ENCODE peak calls at places on chromosome 18, in eight cellular contexts. S is lower lobe of right lung; A is A549; W is psoas muscle; L is PC-3; H is CD8-positive, alpha-beta T cell; Z is esophagus squamous epithelium; Y is CD8-positive, alpha-beta memory T cell. E is an unnamed sample.

GRCh38 chr18:957829-958228 is 53.2 kb downstream of the ADCYAP1 start:
- DNase-seq in S (no peak), A (no peak), W (no peak), L (no peak), H (no peak), Z (no peak), Y (no peak), E (no peak)

GRCh38 chr18:73975266-73975665 is 172.4 kb downstream of the FBXO15 start:
- DNase-seq in S (no peak), A (no peak), W (no peak), L (no peak), H (no peak), Z (no peak), Y (no peak), E (no peak)

GRCh38 chr18:21735452-21736015 is 5.1 kb upstream of the MIB1 start:
- DNase-seq in S (peak; percentile 72), A (no peak), W (no peak), L (peak; percentile 44), H (peak; percentile 47), Z (no peak), Y (peak; percentile 23), E (peak; percentile 33)

GRCh38 chr18:49890041-49890440 is 76.7 kb upstream of the ACAA2 start:
- DNase-seq in S (no peak), A (no peak), W (no peak), L (no peak), H (no peak), Z (no peak), Y (no peak), E (no peak)

GRCh38 chr18:8301427-8302172 is 307.6 kb upstream of the RAB12 start:
- DNase-seq in S (no peak), A (no peak), W (no peak), L (peak; percentile 16), H (no peak), Z (no peak), Y (no peak), E (no peak)

GRCh38 chr18:10860937-10861336 is 288.4 kb downstream of the PIEZO2 start:
- DNase-seq in S (no peak), A (no peak), W (no peak), L (no peak), H (no peak), Z (no peak), Y (no peak), E (no peak)

GRCh38 chr18:38868757-38869156 is 1303.2 kb upstream of the CELF4 start:
- DNase-seq in S (no peak), A (no peak), W (no peak), L (no peak), H (no peak), Z (no peak), Y (no peak), E (no peak)

GRCh38 chr18:75247041-75247551 is 36.5 kb downstream of the TSHZ1 start:
- DNase-seq in S (no peak), A (no peak), W (no peak), L (no peak), H (no peak), Z (no peak), Y (no peak), E (no peak)

GRCh38 chr18:44579745-44580144 is 100.9 kb upstream of the SETBP1 start:
- DNase-seq in S (no peak), A (no peak), W (no peak), L (no peak), H (no peak), Z (no peak), Y (no peak), E (no peak)

GRCh38 chr18:46167971-46168370 is 63.8 kb downstream of the HAUS1 start:
- DNase-seq in S (peak; percentile 70), A (no peak), W (no peak), L (no peak), H (peak; percentile 32), Z (peak; percentile 7), Y (no peak), E (no peak)

GRCh38 chr18:74654637-74655036 is 57.0 kb downstream of the ZNF407 start:
- DNase-seq in S (no peak), A (no peak), W (no peak), L (peak; percentile 9), H (no peak), Z (no peak), Y (no peak), E (no peak)

GRCh38 chr18:50298443-50299284 is 11.2 kb upstream of the CXXC1 start:
- DNase-seq in S (no peak), A (no peak), W (peak; percentile 14), L (no peak), H (no peak), Z (no peak), Y (no peak), E (no peak)

GRCh38 chr18:79519751-79520472 is 124.2 kb downstream of the NFATC1 start:
- DNase-seq in S (peak; percentile 32), A (no peak), W (no peak), L (no peak), H (peak; percentile 46), Z (no peak), Y (no peak), E (no peak)

GRCh38 chr18:45765740-45766139 is 41.8 kb downstream of the SLC14A1 start:
- DNase-seq in S (no peak), A (no peak), W (no peak), L (no peak), H (no peak), Z (no peak), Y (no peak), E (no peak)

GRCh38 chr18:5317186-5317585 is 21.7 kb upstream of the ZBTB14 start:
- DNase-seq in S (no peak), A (no peak), W (no peak), L (no peak), H (no peak), Z (no peak), Y (no peak), E (no peak)

GRCh38 chr18:13181765-13182164 is 36.8 kb upstream of the LDLRAD4 start:
- DNase-seq in S (no peak), A (no peak), W (no peak), L (no peak), H (no peak), Z (no peak), Y (no peak), E (no peak)
- H3K9me3 ChIP-seq in S (no peaks in the 10 kb centered on the region), A (no peaks in the 10 kb centered on the region), W (no peaks in the 10 kb centered on the region), L (no peaks in the 10 kb centered on the region), H (no peaks in the 10 kb centered on the region), Z (no peaks in the 10 kb centered on the region), Y (no peaks in the 10 kb centered on the region), E (no peaks in the 10 kb centered on the region)

GRCh38 chr18:70334728-70335329 is 46.0 kb downstream of the SOCS6 start:
- DNase-seq in S (no peak), A (no peak), W (no peak), L (peak; percentile 44), H (no peak), Z (no peak), Y (no peak), E (no peak)

GRCh38 chr18:70339915-70340314 is 51.1 kb downstream of the SOCS6 start:
- DNase-seq in S (no peak), A (no peak), W (no peak), L (no peak), H (no peak), Z (no peak), Y (no peak), E (no peak)

GRCh38 chr18:70335892-70336726 is 47.3 kb downstream of the SOCS6 start:
- DNase-seq in S (no peak), A (no peak), W (no peak), L (no peak), H (no peak), Z (no peak), Y (no peak), E (no peak)

GRCh38 chr18:70338890-70339289 is 50.0 kb downstream of the SOCS6 start:
- DNase-seq in S (no peak), A (no peak), W (no peak), L (no peak), H (no peak), Z (no peak), Y (no peak), E (no peak)

DNA sequence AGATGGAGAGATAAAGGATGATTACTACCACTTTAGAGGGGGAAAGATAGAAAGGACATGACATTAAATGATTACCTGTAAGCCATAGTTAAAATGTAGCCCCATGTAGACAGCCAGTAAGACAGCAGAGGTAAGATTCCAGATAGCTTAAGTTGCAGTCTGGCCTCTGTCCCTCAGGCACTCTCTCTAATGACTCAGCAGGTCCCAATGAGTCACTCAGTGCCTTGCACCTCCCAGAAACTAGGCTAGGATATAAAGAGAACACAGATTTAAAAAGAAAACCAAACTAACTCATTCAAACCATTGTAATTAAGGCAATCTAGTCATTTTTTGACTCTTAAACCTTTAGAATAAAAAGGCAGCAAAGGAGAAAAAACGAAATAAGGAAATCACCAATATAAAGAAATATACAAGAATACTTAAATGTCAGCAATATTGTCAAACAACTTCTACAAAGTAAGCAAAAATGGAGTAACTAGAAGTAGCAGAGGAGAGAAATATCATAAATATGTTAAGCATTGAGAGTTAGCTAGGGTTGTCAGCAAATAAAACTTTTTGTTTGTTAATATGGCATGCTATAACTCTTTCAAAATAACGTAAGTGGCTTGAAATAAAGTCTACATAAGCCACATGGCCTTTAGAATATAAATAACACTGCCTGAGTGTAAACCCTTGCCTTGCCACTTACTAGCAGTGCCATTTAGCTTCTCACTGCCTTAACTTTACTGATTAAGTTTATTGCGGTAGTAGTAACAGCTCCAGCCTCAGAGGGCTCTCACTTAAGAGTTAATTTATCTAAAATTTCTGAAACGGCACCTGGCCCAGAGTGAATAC is 48.5 kb downstream of the SOCS6 start:
- DNase-seq in S (no peak), A (peak; percentile 59), W (peak; percentile 20), L (peak; percentile 94), H (no peak), Z (no peak), Y (no peak), E (no peak)
- H3K9me3 ChIP-seq in S (peaks cover 16% of the 10 kb centered on the region), A (peaks cover 56% of the 10 kb centered on the region), W (peaks cover 20% of the 10 kb centered on the region), L (peaks cover 4% of the 10 kb centered on the region), H (no peaks in the 10 kb centered on the region), Z (no peaks in the 10 kb centered on the region), Y (no peaks in the 10 kb centered on the region), E (peaks cover 3% of the 10 kb centered on the region)

DNA sequence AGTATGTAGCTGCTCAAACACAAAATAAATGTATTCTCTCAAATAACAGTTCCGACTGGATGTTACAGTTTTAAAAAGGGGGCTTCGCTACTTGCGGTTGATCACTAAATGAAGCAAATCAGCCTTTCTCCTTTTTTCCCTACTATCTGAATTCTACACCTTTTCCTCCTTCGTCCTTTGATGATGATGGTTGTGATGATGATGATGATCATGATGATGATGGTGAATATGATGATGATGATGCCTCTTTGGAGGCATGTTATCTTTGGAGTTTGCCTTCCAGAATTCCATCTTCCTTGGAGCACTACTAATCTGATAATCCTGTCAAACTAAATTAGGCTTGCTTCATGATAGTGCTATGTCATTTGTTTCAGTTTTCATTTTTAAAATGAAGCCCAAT is 1073.3 kb downstream of the SOCS6 start:
- DNase-seq in S (no peak), A (no peak), W (no peak), L (no peak), H (no peak), Z (no peak), Y (no peak), E (no peak)
- H3K9me3 ChIP-seq in S (peaks cover 12% of the 10 kb centered on the region), A (no peaks in the 10 kb centered on the region), W (peaks cover 14% of the 10 kb centered on the region), L (peaks cover 7% of the 10 kb centered on the region), H (no peaks in the 10 kb centered on the region), Z (no peaks in the 10 kb centered on the region), Y (peaks cover 4% of the 10 kb centered on the region), E (no peaks in the 10 kb centered on the region)

DNA sequence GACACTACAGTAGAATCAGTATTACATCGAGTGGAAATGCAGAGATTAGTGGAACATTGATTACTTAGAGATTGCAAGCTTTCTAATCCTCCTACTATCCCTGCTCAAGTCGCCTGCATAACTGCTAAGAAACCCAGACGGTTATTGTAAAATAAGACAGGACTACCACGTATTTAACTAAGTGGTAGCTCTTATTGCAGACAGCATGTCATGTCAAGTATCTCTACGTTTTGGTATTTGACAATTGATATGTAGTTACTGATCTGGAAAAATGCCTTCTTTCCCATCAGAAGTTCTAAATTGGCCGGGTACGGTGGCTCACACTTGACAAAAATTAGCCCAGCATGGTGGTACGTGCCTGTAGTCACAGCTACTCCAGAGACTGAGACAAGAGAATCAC is 404.1 kb downstream of the CBLN2 start:
- DNase-seq in S (no peak), A (no peak), W (no peak), L (no peak), H (no peak), Z (no peak), Y (no peak), E (no peak)
- H3K9me3 ChIP-seq in S (no peaks in the 10 kb centered on the region), A (no peaks in the 10 kb centered on the region), W (no peaks in the 10 kb centered on the region), L (no peaks in the 10 kb centered on the region), H (no peaks in the 10 kb centered on the region), Z (no peaks in the 10 kb centered on the region), Y (no peaks in the 10 kb centered on the region), E (peaks cover 3% of the 10 kb centered on the region)

E was measured in T-helper 17 cell.